ENCODE peak calls at places on chromosomes 12 and 14, in five cellular contexts. T, V, H, N and J are unnamed samples.
A peak's percentile ranks its signal among the peaks of the same experiment; 100 is the strongest.

GRCh38 chr12:94536040-94536965 is 76.6 kb upstream of the CEP83 start:
- DNase-seq in T (no peak), V (no peak), H (no peak), N (no peak), J (no peak)

GRCh38 chr12:131785763-131786330 is 42.3 kb upstream of the MMP17 start:
- DNase-seq in T (no peak), V (no peak), H (no peak), N (peak; percentile 28), J (no peak)

GRCh38 chr14:92684801-92685560 is 63.4 kb downstream of the LGMN start:
- DNase-seq in T (no peak), V (no peak), H (no peak), N (no peak), J (no peak)

GRCh38 chr12:47755655-47756562 is 2.8 kb downstream of the RAPGEF3 start:
- DNase-seq in T (no peak), V (no peak), H (no peak), N (no peak), J (no peak)

GRCh38 chr14:63770187-63770807 is 42.4 kb upstream of the SGPP1 start:
- DNase-seq in T (peak; percentile 24), V (no peak), H (peak; percentile 62), N (peak; percentile 70), J (no peak)

GRCh38 chr12:121326996-121327674 is 25.1 kb downstream of the ANAPC5 start:
- DNase-seq in T (no peak), V (no peak), H (no peak), N (no peak), J (no peak)

GRCh38 chr14:66514206-66514605 is 6.3 kb downstream of the GPHN start:
- DNase-seq in T (no peak), V (no peak), H (no peak), N (no peak), J (no peak)

GRCh38 chr14:94307410-94307992 is 14.4 kb upstream of the SERPINA10 start:
- DNase-seq in T (no peak), V (no peak), H (no peak), N (peak; percentile 15), J (no peak)

GRCh38 chr14:91509083-91509877 is 830 bp downstream of the PPP4R3A start:
- DNase-seq in T (no peak), V (peak; percentile 55), H (no peak), N (peak; percentile 37), J (no peak)

GRCh38 chr12:12776261-12776660 is 9.2 kb upstream of the APOLD1 start:
- DNase-seq in T (no peak), V (no peak), H (peak; percentile 23), N (no peak), J (no peak)

GRCh38 chr14:93332032-93332852 is 594 bp downstream of the BTBD7 start:
- DNase-seq in T (no peak), V (no peak), H (peak; percentile 49), N (peak; percentile 31), J (no peak)

GRCh38 chr12:91127751-91128150 is 16.5 kb upstream of the LUM start:
- DNase-seq in T (no peak), V (no peak), H (peak; percentile 61), N (no peak), J (no peak)

GRCh38 chr14:88411039-88411438 is 25.6 kb downstream of the SPATA7 start:
- DNase-seq in T (no peak), V (no peak), H (no peak), N (no peak), J (no peak)

GRCh38 chr14:45838597-45838996 is 585.6 kb upstream of the MIS18BP1 start:
- DNase-seq in T (no peak), V (no peak), H (no peak), N (no peak), J (no peak)

DNA sequence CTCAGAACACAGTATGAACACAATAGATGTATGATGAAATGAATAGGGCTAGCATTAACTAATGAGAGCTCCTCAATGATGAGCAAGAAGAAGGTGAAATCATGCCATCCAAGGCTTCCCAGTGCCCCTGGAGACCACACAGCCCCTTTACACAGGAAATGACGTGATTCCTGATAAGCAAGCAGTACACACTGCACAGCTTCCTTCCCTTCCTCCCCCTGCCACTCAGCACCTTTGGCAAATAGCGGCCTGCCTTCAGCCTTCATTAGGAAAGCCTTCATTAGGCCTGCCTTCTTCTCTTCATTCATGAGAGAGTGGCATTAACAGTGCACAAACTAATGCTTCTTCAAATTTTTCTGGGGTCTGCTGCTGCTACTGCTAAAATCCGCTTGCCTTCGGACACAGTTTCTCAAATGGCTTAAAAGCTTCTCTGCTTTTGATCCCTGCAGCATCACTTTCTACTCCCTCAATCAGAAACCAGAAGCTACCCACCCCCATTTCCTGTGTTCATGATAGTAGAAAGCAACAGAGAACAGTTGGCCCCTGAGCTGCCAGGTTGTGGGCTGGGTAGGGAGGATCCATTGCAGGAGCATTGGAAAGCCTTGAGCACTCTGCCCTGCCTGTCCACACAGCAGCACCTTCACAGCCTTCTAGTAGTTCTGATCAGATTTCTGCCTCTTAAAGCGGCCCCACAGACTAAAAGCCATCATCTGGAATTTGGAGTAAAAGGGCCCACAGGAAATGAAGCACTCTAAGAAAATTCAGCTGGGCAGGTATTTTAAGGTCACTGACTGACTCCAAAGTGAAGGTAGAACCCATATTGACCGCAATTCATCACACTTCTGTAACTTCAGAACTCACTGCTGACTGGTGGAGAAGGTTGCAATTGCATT is 103.8 kb upstream of the ETV6 start:
- DNase-seq in T (no peak), V (no peak), H (no peak), N (peak; percentile 72), J (no peak)
- TF ChIP-seq CTCF in T (no peak), V (no peak), H (no peak), N (no peak), J (no peak)

DNA sequence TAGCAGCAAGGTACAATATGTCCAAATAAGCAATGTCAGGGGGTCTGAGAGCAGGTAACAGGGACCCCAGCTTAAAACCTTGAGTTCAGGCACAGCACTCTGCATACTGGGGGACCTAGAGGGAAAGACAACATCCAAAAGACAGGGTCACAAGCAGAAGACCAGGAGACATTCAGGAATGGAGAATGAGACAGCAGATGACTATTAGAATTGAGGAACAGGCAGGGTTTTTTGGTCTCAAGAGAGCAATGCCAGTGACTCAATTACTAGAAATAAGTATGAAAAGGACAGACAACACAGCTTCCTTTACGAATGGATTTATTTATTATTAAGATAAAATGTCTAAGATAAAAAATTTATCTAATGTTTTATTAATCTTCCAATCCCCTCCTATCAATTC is 223.0 kb downstream of the PTPRO start:
- DNase-seq in T (no peak), V (no peak), H (no peak), N (no peak), J (no peak)
- H3K27ac ChIP-seq in T (peak overlapping the region; percentile 81), V (no peak overlapping the region), H (no peak overlapping the region), N (no peak overlapping the region), J (peak overlapping the region; percentile 79)

DNA sequence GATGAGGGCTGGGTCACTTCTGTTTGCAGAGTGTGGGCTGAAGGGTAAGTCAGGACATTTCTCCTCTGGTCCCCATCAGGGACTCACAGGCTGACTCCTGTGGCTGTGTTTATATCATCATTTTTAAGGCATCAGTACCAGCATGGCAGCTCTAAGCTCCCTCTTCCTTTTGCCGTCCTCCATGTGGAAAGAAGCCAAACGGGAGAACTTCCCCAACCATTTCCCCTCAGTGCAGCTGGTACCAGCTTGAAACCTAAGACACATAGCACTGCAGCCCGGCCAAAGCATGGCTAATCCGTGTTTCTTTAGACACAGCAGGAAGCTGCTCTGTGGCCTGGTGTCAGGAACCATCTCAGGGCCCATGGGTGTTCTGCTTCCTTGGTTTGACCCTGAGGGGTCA is 31.9 kb upstream of the ATP2A2 start:
- DNase-seq in T (no peak), V (no peak), H (peak; percentile 70), N (no peak), J (no peak)
- H3K4me1 ChIP-seq in T (no peaks in the 10 kb centered on the region), V (peaks cover 13% of the 10 kb centered on the region), H (peaks cover 33% of the 10 kb centered on the region), N (no peaks in the 10 kb centered on the region), J (peaks cover 27% of the 10 kb centered on the region)

GRCh38 chr14:33062881-33063280 is 124.2 kb downstream of the NPAS3 start:
- DNase-seq in T (no peak), V (no peak), H (no peak), N (peak; percentile 26), J (no peak)

GRCh38 chr14:33068626-33069025 is 129.9 kb downstream of the NPAS3 start:
- DNase-seq in T (no peak), V (no peak), H (no peak), N (no peak), J (no peak)

GRCh38 chr14:33062476-33062875 is 123.8 kb downstream of the NPAS3 start:
- DNase-seq in T (no peak), V (no peak), H (no peak), N (no peak), J (no peak)

GRCh38 chr14:33063521-33063920 is 124.8 kb downstream of the NPAS3 start:
- DNase-seq in T (no peak), V (no peak), H (no peak), N (no peak), J (no peak)

DNA sequence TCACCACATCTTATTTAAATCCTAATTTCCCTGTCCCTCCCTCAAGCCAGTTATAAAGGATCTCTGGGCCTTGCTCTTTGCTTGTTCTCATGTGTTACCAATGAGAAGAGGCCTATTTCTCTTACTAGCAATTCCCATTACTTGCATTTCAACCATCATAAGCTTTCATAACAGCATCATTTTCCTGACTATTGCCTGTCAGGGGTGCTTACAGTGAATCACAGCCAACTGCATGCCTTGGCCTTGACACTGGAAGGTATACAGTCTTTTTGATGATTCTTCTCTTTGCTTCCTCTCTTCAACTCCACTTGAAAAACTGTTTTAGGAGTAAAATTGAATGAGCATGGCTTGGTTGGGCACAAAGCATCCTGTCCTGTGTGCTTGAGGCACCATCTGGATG is 127.0 kb downstream of the NPAS3 start:
- DNase-seq in T (no peak), V (no peak), H (no peak), N (no peak), J (no peak)
- TF ChIP-seq CTCF in T (no peak), V (no peak), H (no peak), N (no peak), J (no peak)

GRCh38 chr14:22798528-22798927 is 16.7 kb downstream of the SLC7A7 start:
- DNase-seq in T (no peak), V (no peak), H (no peak), N (no peak), J (no peak)

GRCh38 chr14:22794533-22794932 is 20.7 kb downstream of the SLC7A7 start:
- DNase-seq in T (no peak), V (no peak), H (no peak), N (no peak), J (no peak)

GRCh38 chr14:22797017-22797917 is 18.0 kb downstream of the SLC7A7 start:
- DNase-seq in T (no peak), V (no peak), H (no peak), N (no peak), J (no peak)

GRCh38 chr14:22793976-22794375 is 21.3 kb downstream of the SLC7A7 start:
- DNase-seq in T (no peak), V (no peak), H (no peak), N (no peak), J (no peak)

DNA sequence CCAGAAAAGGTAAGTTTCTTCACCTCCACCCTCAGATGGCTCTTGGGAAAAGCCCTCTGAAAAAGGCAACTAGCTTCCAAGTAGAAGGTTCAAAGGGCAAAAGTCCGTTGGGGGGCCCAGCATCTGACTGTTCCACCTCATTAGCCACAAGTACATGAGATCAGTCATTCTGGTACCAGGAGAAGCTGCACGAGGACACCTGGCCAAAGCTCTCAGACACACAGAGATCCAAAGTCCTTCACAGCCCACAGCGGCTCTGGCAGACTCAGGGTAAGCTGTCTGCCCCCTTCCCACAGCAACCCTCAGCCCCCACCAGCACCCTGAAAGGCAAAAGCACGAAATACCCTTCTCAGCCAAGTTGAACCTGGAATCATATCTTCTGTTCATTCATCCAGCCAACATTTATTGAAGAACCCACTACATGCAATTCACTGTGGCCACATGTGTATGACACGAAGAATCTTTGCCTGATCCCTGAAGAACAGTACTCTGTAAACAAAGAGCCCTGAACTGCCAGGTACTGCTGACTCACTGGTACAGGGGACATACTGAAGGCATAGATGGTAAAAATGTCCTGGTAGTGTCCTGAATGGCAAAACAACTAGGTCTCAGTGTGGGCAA is 19.0 kb downstream of the SLC7A7 start:
- DNase-seq in T (no peak), V (no peak), H (no peak), N (no peak), J (no peak)
- H3K27ac ChIP-seq in T (no peak overlapping the region), V (no peak overlapping the region), H (no peak overlapping the region), N (no peak overlapping the region), J (no peak overlapping the region)